ENCODE peak calls at places on chromosomes 3 and 15, in seven cellular contexts. One of them, this sample, is unnamed.

GRCh38 chr15:47184405-47185221 is 532.7 kb upstream of the SEMA6D start:
- DNase-seq in GM23338: peak; percentile 60
- DNase-seq in MM.1S: peak; percentile 31
- DNase-seq in HCT116: no peak
- DNase-seq in PC-3: no peak
- DNase-seq in GM23248: peak; percentile 30
- DNase-seq in hepatocyte: peak; percentile 54
- DNase-seq in this sample: no peak

GRCh38 chr15:74769463-74770025 is 12.3 kb upstream of the CSK start:
- DNase-seq in GM23338: no peak
- DNase-seq in MM.1S: no peak
- DNase-seq in HCT116: no peak
- DNase-seq in PC-3: no peak
- DNase-seq in GM23248: no peak
- DNase-seq in hepatocyte: no peak
- DNase-seq in this sample: no peak

GRCh38 chr3:101779808-101780366 is 876 bp downstream of the NXPE3 start:
- DNase-seq in GM23338: no peak
- DNase-seq in MM.1S: peak; percentile 6
- DNase-seq in HCT116: no peak
- DNase-seq in PC-3: no peak
- DNase-seq in GM23248: peak; percentile 13
- DNase-seq in hepatocyte: no peak
- DNase-seq in this sample: no peak

GRCh38 chr3:115912372-115912771 is 289.1 kb downstream of the GAP43 start:
- DNase-seq in GM23338: no peak
- DNase-seq in MM.1S: no peak
- DNase-seq in HCT116: no peak
- DNase-seq in PC-3: no peak
- DNase-seq in GM23248: peak; percentile 31
- DNase-seq in hepatocyte: no peak
- DNase-seq in this sample: no peak

GRCh38 chr15:68313501-68314390 is 36.2 kb downstream of the FEM1B start:
- DNase-seq in GM23338: no peak
- DNase-seq in MM.1S: no peak
- DNase-seq in HCT116: no peak
- DNase-seq in PC-3: no peak
- DNase-seq in GM23248: no peak
- DNase-seq in hepatocyte: no peak
- DNase-seq in this sample: no peak

GRCh38 chr3:69113536-69113935 is 8.9 kb downstream of the LMOD3 start:
- DNase-seq in GM23338: no peak
- DNase-seq in MM.1S: no peak
- DNase-seq in HCT116: no peak
- DNase-seq in PC-3: no peak
- DNase-seq in GM23248: peak; percentile 38
- DNase-seq in hepatocyte: no peak
- DNase-seq in this sample: no peak

GRCh38 chr3:47961815-47962606 is 54.2 kb downstream of the MAP4 start:
- DNase-seq in GM23338: peak; percentile 62
- DNase-seq in MM.1S: peak; percentile 92
- DNase-seq in HCT116: no peak
- DNase-seq in PC-3: peak; percentile 14
- DNase-seq in GM23248: peak; percentile 43
- DNase-seq in hepatocyte: peak; percentile 14
- DNase-seq in this sample: no peak

GRCh38 chr3:36733162-36733696 is 31.1 kb downstream of the DCLK3 start:
- DNase-seq in GM23338: no peak
- DNase-seq in MM.1S: no peak
- DNase-seq in HCT116: no peak
- DNase-seq in PC-3: no peak
- DNase-seq in GM23248: no peak
- DNase-seq in hepatocyte: peak; percentile 30
- DNase-seq in this sample: no peak

GRCh38 chr3:123412811-123413588 is 35.9 kb downstream of the ADCY5 start:
- DNase-seq in GM23338: peak; percentile 28
- DNase-seq in MM.1S: no peak
- DNase-seq in HCT116: no peak
- DNase-seq in PC-3: no peak
- DNase-seq in GM23248: peak; percentile 15
- DNase-seq in hepatocyte: peak; percentile 46
- DNase-seq in this sample: no peak

GRCh38 chr3:170471149-170471548 is 52.5 kb downstream of the CLDN11 start:
- DNase-seq in GM23338: no peak
- DNase-seq in MM.1S: no peak
- DNase-seq in HCT116: no peak
- DNase-seq in PC-3: no peak
- DNase-seq in GM23248: peak; percentile 9
- DNase-seq in hepatocyte: no peak
- DNase-seq in this sample: no peak

GRCh38 chr3:124791639-124792111 is 61.4 kb downstream of the UMPS start:
- DNase-seq in GM23338: no peak
- DNase-seq in MM.1S: peak; percentile 85
- DNase-seq in HCT116: no peak
- DNase-seq in PC-3: no peak
- DNase-seq in GM23248: peak; percentile 99
- DNase-seq in hepatocyte: peak; percentile 54
- DNase-seq in this sample: no peak

GRCh38 chr15:34655198-34655770 is 71.8 kb upstream of the GOLGA8B start:
- DNase-seq in GM23338: no peak
- DNase-seq in MM.1S: no peak
- DNase-seq in HCT116: no peak
- DNase-seq in PC-3: no peak
- DNase-seq in GM23248: no peak
- DNase-seq in hepatocyte: no peak
- DNase-seq in this sample: no peak

GRCh38 chr3:180433172-180433571 is 168.8 kb upstream of the TTC14 start:
- DNase-seq in GM23338: no peak
- DNase-seq in MM.1S: no peak
- DNase-seq in HCT116: no peak
- DNase-seq in PC-3: peak; percentile 94
- DNase-seq in GM23248: peak; percentile 79
- DNase-seq in hepatocyte: no peak
- DNase-seq in this sample: no peak

GRCh38 chr3:69649713-69650419 is 89.4 kb upstream of the MITF start:
- DNase-seq in GM23338: no peak
- DNase-seq in MM.1S: no peak
- DNase-seq in HCT116: no peak
- DNase-seq in PC-3: peak; percentile 57
- DNase-seq in GM23248: peak; percentile 49
- DNase-seq in hepatocyte: no peak
- DNase-seq in this sample: no peak

GRCh38 chr3:121649645-121650044 is 11.1 kb downstream of the HCLS1 start:
- DNase-seq in GM23338: no peak
- DNase-seq in MM.1S: no peak
- DNase-seq in HCT116: no peak
- DNase-seq in PC-3: peak; percentile 64
- DNase-seq in GM23248: peak; percentile 43
- DNase-seq in hepatocyte: no peak
- DNase-seq in this sample: no peak

GRCh38 chr3:94069242-94069813 is 6.5 kb downstream of the NSUN3 start:
- DNase-seq in GM23338: peak; percentile 42
- DNase-seq in MM.1S: peak; percentile 32
- DNase-seq in HCT116: no peak
- DNase-seq in PC-3: peak; percentile 58
- DNase-seq in GM23248: peak; percentile 67
- DNase-seq in hepatocyte: no peak
- DNase-seq in this sample: peak; percentile 74

GRCh38 chr3:63597019-63597418 is 55.5 kb upstream of the SNTN start:
- DNase-seq in GM23338: no peak
- DNase-seq in MM.1S: no peak
- DNase-seq in HCT116: no peak
- DNase-seq in PC-3: no peak
- DNase-seq in GM23248: no peak
- DNase-seq in hepatocyte: no peak
- DNase-seq in this sample: no peak

GRCh38 chr3:63593779-63594178 is 58.7 kb upstream of the SNTN start:
- DNase-seq in GM23338: no peak
- DNase-seq in MM.1S: no peak
- DNase-seq in HCT116: no peak
- DNase-seq in PC-3: no peak
- DNase-seq in GM23248: no peak
- DNase-seq in hepatocyte: no peak
- DNase-seq in this sample: no peak

DNA sequence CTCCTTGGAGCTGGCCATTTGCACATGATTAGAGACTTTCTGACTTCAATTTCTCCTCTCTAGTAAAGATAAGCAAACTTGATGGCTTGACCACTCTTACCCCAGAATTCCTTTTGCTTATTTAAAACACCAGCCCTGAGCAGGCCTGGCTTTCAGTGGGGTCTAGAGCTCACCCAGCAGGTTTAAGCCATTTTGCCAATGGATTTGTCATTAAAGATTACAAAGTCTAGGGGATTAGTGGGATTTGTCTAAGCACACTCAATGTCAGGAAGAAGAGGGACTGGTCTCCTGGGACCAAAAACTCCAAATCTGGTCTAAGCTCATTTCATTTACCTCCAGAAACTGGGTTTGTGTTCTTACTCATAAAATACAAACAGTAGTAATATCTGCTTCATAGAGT is 57.3 kb upstream of the SNTN start:
- DNase-seq in GM23338: no peak
- DNase-seq in MM.1S: no peak
- DNase-seq in HCT116: no peak
- DNase-seq in PC-3: no peak
- DNase-seq in GM23248: no peak
- DNase-seq in hepatocyte: no peak
- DNase-seq in this sample: no peak
- H3K9me2 ChIP-seq in GM23338: peaks cover 2% of the 10 kb centered on the region
- H3K9me2 ChIP-seq in MM.1S: no peaks in the 10 kb centered on the region
- H3K9me2 ChIP-seq in HCT116: no peaks in the 10 kb centered on the region
- H3K9me2 ChIP-seq in PC-3: no peaks in the 10 kb centered on the region
- H3K9me2 ChIP-seq in GM23248: no peaks in the 10 kb centered on the region
- H3K9me2 ChIP-seq in hepatocyte: no peaks in the 10 kb centered on the region
- H3K9me2 ChIP-seq in this sample: no peaks in the 10 kb centered on the region

GRCh38 chr3:23945903-23946751 is 1.0 kb downstream of the NR1D2 start:
- DNase-seq in GM23338: peak; percentile 97
- DNase-seq in MM.1S: peak; percentile 97
- DNase-seq in HCT116: peak; percentile 82
- DNase-seq in PC-3: peak; percentile 97
- DNase-seq in GM23248: peak; percentile 98
- DNase-seq in hepatocyte: peak; percentile 99
- DNase-seq in this sample: peak; percentile 98

GRCh38 chr3:23942546-23942945 is 2.5 kb upstream of the NR1D2 start:
- DNase-seq in GM23338: no peak
- DNase-seq in MM.1S: no peak
- DNase-seq in HCT116: no peak
- DNase-seq in PC-3: no peak
- DNase-seq in GM23248: no peak
- DNase-seq in hepatocyte: no peak
- DNase-seq in this sample: no peak

GRCh38 chr3:23945653-23945902 is 492 bp downstream of the NR1D2 start:
- DNase-seq in GM23338: no peak
- DNase-seq in MM.1S: no peak
- DNase-seq in HCT116: no peak
- DNase-seq in PC-3: no peak
- DNase-seq in GM23248: no peak
- DNase-seq in hepatocyte: no peak
- DNase-seq in this sample: no peak

GRCh38 chr3:23944861-23945652 is at the start of gene NR1D2:
- DNase-seq in GM23338: peak; percentile 88
- DNase-seq in MM.1S: peak; percentile 87
- DNase-seq in HCT116: peak; percentile 44
- DNase-seq in PC-3: peak; percentile 82
- DNase-seq in GM23248: peak; percentile 95
- DNase-seq in hepatocyte: peak; percentile 95
- DNase-seq in this sample: peak; percentile 90

GRCh38 chr3:23944007-23944760 is 902 bp upstream of the NR1D2 start:
- DNase-seq in GM23338: no peak
- DNase-seq in MM.1S: no peak
- DNase-seq in HCT116: no peak
- DNase-seq in PC-3: no peak
- DNase-seq in GM23248: no peak
- DNase-seq in hepatocyte: no peak
- DNase-seq in this sample: no peak
- H3K27ac ChIP-seq in GM23338: peak overlapping the region; percentile 98
- H3K27ac ChIP-seq in MM.1S: no peak overlapping the region
- H3K27ac ChIP-seq in HCT116: no peak overlapping the region
- H3K27ac ChIP-seq in PC-3: no peak overlapping the region
- H3K27ac ChIP-seq in GM23248: no peak overlapping the region
- H3K27ac ChIP-seq in hepatocyte: peak overlapping the region; percentile 93
- H3K27ac ChIP-seq in this sample: no peak overlapping the region

DNA sequence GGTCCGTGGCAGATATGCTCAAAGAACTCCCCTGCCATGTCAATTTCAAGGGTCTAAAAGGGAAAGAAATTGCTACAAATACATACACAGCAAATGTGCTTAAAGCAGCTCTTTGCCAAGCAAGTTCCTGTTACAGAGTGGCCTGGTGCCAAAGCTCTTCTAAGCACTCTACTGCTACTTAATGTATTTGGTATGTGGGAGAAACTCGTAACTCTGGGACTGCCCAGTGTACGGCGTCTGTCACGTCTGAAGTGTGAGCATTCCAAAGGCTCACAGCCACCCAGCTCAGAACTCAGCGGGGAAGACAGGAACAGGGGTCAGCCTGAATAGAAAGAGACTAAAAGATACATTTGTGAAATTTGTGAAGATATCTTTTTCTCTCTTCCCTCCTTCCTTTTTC is 54.6 kb downstream of the RBMS3 start:
- DNase-seq in GM23338: peak; percentile 45
- DNase-seq in MM.1S: no peak
- DNase-seq in HCT116: peak; percentile 15
- DNase-seq in PC-3: peak; percentile 96
- DNase-seq in GM23248: peak; percentile 100
- DNase-seq in hepatocyte: peak; percentile 92
- DNase-seq in this sample: no peak
- H3K4me2 ChIP-seq in GM23338: peak overlapping the region; percentile 0
- H3K4me2 ChIP-seq in MM.1S: no peak overlapping the region
- H3K4me2 ChIP-seq in HCT116: peak overlapping the region; percentile 63
- H3K4me2 ChIP-seq in PC-3: peak overlapping the region; percentile 80
- H3K4me2 ChIP-seq in GM23248: peak overlapping the region; percentile 95
- H3K4me2 ChIP-seq in hepatocyte: peak overlapping the region; percentile 66
- H3K4me2 ChIP-seq in this sample: no peak overlapping the region

GRCh38 chr3:174618368-174618767 is 240.8 kb upstream of the NAALADL2 start:
- DNase-seq in GM23338: no peak
- DNase-seq in MM.1S: peak; percentile 90
- DNase-seq in HCT116: no peak
- DNase-seq in PC-3: no peak
- DNase-seq in GM23248: peak; percentile 6
- DNase-seq in hepatocyte: no peak
- DNase-seq in this sample: no peak

GRCh38 chr3:174613173-174613572 is 246.0 kb upstream of the NAALADL2 start:
- DNase-seq in GM23338: no peak
- DNase-seq in MM.1S: no peak
- DNase-seq in HCT116: no peak
- DNase-seq in PC-3: no peak
- DNase-seq in GM23248: no peak
- DNase-seq in hepatocyte: no peak
- DNase-seq in this sample: no peak

GRCh38 chr3:174619244-174619643 is 239.9 kb upstream of the NAALADL2 start:
- DNase-seq in GM23338: no peak
- DNase-seq in MM.1S: no peak
- DNase-seq in HCT116: no peak
- DNase-seq in PC-3: no peak
- DNase-seq in GM23248: no peak
- DNase-seq in hepatocyte: no peak
- DNase-seq in this sample: no peak

DNA sequence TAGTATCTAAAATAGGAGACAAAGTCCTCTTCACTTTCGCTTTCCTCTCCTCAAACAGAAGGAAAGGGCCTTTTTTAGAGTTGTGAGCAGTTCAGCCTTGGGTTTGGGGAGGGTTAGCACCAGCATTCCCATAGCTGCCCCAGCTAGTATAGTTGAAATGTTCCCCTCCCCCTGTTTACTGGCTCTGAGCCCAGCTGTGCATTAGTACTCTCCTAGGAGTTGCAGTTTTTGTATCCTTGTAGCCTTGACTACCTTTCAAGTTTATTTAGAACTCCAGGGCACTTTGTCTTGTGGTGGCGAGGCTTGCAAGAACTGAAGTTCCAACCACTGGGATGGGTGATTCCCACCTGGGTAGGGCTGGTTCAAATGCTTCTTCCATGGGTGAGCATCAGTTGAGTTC is 245.1 kb upstream of the NAALADL2 start:
- DNase-seq in GM23338: no peak
- DNase-seq in MM.1S: no peak
- DNase-seq in HCT116: no peak
- DNase-seq in PC-3: no peak
- DNase-seq in GM23248: no peak
- DNase-seq in hepatocyte: peak; percentile 5
- DNase-seq in this sample: no peak
- H3K9me2 ChIP-seq in GM23338: peaks cover 3% of the 10 kb centered on the region
- H3K9me2 ChIP-seq in MM.1S: no peaks in the 10 kb centered on the region
- H3K9me2 ChIP-seq in HCT116: no peaks in the 10 kb centered on the region
- H3K9me2 ChIP-seq in PC-3: no peaks in the 10 kb centered on the region
- H3K9me2 ChIP-seq in GM23248: no peaks in the 10 kb centered on the region
- H3K9me2 ChIP-seq in hepatocyte: no peaks in the 10 kb centered on the region
- H3K9me2 ChIP-seq in this sample: no peaks in the 10 kb centered on the region